ENCODE peak calls at places on chromosomes 11 and 22, in seven cellular contexts. L is psoas muscle; S is CD4-positive, alpha-beta T cell; K is glutamatergic neuron; M is HL-60; W is Peyer's patch; J is AG09319. R is an unnamed sample.

GRCh38 chr11:57276857-57277505 is 39.9 kb upstream of the APLNR start:
- DNase-seq in L (no peak), S (no peak), K (no peak), M (peak; percentile 22), W (no peak), J (no peak), R (no peak)

GRCh38 chr22:39311592-39312400 is 7.6 kb downstream of the RPL3 start:
- DNase-seq in L (no peak), S (no peak), K (no peak), M (peak; percentile 32), W (peak; percentile 48), J (no peak), R (no peak)

GRCh38 chr22:26431151-26431995 is 2.3 kb downstream of the ASPHD2 start:
- DNase-seq in L (no peak), S (no peak), K (no peak), M (no peak), W (no peak), J (no peak), R (no peak)

GRCh38 chr11:85088286-85088685 is 538.9 kb downstream of the DLG2 start:
- DNase-seq in L (no peak), S (no peak), K (no peak), M (no peak), W (no peak), J (no peak), R (no peak)

GRCh38 chr11:21658654-21659193 is 534.2 kb upstream of the ANO5 start:
- DNase-seq in L (no peak), S (no peak), K (no peak), M (no peak), W (no peak), J (no peak), R (no peak)

GRCh38 chr11:94650756-94651155 is 83.6 kb downstream of the PIWIL4 start:
- DNase-seq in L (peak; percentile 85), S (no peak), K (no peak), M (peak; percentile 65), W (no peak), J (peak; percentile 80), R (peak; percentile 4)

GRCh38 chr11:110134120-110134519 is 40.9 kb downstream of the ZC3H12C start:
- DNase-seq in L (no peak), S (no peak), K (no peak), M (no peak), W (no peak), J (no peak), R (no peak)

GRCh38 chr11:117691501-117691900 is 105.5 kb downstream of the DSCAML1 start:
- DNase-seq in L (no peak), S (no peak), K (no peak), M (no peak), W (no peak), J (no peak), R (no peak)

DNA sequence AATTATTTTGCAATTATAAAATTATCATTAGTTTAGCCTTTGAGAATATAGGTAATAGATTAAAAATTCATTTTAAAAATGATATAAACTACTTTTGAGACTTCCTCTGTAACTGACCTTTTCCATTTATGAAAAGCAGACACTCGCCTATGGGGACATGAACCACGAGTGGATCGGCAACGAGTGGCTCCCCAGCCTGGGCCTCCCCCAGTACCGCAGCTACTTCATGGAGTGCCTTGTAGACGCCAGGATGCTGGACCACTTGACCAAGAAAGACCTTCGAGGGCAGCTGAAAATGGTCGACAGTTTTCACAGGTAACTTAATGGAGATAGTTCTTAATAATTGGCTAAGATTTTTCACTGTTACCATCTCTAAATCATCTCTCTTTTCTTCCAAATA is 26.3 kb upstream of the CTTN start:
- DNase-seq in L (no peak), S (no peak), K (no peak), M (no peak), W (no peak), J (no peak), R (no peak)
- TF ChIP-seq CTCF in L (no peak), S (no peak), K (no peak), M (no peak), W (no peak), J (no peak), R (no peak)

DNA sequence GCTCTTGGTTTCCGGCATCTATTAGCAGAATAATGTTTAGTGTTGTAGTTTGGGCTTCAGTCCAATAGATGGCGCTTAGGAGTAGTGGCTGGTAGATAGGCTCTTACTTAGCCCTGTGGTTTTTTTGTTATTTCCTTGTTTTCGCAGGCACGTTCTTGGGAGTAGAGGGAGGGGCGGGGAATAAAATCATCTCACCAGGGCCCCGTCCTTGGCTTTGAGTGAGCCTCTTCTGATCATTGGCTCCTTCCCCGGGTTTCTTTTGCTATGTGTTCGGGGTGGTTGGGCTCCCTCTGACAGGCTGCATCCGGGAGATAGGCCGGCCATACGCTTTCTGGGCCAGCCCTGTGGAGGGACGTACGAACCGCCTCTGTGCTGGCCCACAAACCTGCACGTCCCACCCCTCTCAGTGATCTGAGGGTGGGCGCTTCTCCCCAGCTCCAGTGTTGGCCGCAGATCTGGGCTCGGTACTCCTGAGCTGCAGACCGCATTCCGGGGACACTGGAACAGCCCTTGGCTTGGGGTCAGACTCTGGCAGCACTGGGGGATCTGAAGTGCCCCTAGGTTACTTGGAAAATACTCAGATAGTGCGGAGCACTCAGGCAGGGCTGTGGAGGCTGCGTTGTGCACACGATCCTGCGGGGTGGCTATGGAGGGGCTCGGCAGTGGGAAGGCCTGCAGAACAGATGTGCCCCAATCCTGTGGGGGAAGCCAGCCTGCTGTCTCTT is 217.0 kb downstream of the DYNC2H1 start:
- DNase-seq in L (no peak), S (no peak), K (peak; percentile 23), M (peak; percentile 71), W (no peak), J (peak; percentile 73), R (no peak)
- TF ChIP-seq CTCF in L (peak; percentile 30), S (peak; percentile 30), K (peak; percentile 74), M (peak; percentile 85), W (peak; percentile 51), J (peak; percentile 84), R (peak; percentile 78)

DNA sequence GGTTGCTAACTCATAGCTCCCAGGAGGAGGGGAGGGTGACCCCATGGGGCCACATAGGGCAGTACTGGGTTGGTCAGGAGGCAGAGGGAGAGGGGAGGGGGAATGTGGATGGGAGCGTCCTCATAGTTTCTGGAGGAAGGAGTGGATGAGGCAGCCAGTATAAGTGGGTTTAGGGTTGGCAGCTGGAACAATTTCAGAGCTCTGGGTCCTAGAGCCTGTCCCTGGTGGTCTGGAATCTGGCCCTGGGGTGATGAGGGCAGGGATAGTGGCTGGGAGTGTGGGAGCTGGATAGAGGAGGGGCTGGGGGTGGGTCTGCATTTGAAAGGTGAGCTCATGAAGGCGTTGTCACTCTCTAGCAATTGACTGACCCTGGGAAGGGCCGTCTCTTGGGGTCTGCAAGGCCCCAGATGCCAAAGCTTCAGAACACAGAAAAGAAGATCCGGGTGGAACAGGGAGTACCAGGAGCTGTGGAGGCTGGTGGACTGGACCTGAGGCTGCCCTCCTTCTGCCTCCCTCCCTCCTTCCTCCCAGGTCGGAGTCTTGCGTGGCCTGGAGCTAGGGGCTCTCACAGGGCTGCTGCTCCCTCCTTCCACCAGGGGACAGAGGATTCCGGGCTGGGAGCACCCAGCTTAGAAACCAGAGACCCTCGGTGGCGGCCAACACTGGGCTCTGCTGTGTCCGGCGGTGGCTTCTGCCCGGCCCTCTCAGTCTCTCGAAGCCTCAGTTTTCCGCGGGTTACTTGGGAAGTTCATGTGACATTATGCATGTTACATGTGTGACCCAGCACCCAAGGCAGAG is 5.5 kb upstream of the MRGPRG start:
- DNase-seq in L (no peak), S (no peak), K (no peak), M (no peak), W (peak; percentile 28), J (no peak), R (no peak)
- TF ChIP-seq CTCF in L (no peak), S (no peak), K (no peak), M (no peak), W (no peak), J (no peak), R (no peak)

GRCh38 chr11:69123593-69124545 is 31.9 kb upstream of the SMIM38 start:
- DNase-seq in L (no peak), S (no peak), K (no peak), M (no peak), W (peak; percentile 42), J (no peak), R (no peak)
- TF ChIP-seq CTCF in L (no peak), S (no peak), K (no peak), M (no peak), W (no peak), J (no peak), R (no peak)